ENCODE peak calls at places on chromosomes 7 and 10, in four cellular contexts. G, C, T and E are unnamed samples.

GRCh38 chr10:35937538-35937937 is 295.4 kb upstream of the FZD8 start:
- DNase-seq in T (no peak), C (no peak), G (no peak), E (no peak)

GRCh38 chr7:11130012-11130411 is 156.3 kb downstream of the PHF14 start:
- DNase-seq in T (no peak), C (no peak), G (no peak), E (no peak)

GRCh38 chr7:47653550-47654351 is 71.8 kb upstream of the TNS3 start:
- DNase-seq in G (no peak), C (peak; percentile 25), T (no peak), E (no peak)

GRCh38 chr10:124614003-124614659 is 130.0 kb downstream of the FAM53B start:
- DNase-seq in T (no peak), C (no peak), G (no peak), E (no peak)

GRCh38 chr7:158109364-158110033 is 478.1 kb downstream of the PTPRN2 start:
- DNase-seq in T (no peak), C (no peak), G (no peak), E (no peak)

GRCh38 chr10:122849900-122850605 is 4.4 kb upstream of the CUZD1 start:
- DNase-seq in C (peak; percentile 58), G (no peak), T (no peak), E (no peak)

GRCh38 chr10:112583236-112583919 is 136.4 kb downstream of the VTI1A start:
- DNase-seq in C (no peak), G (no peak), T (no peak), E (no peak)

GRCh38 chr7:23981314-23981713 is 271.3 kb downstream of the STK31 start:
- DNase-seq in G (no peak), C (no peak), T (no peak), E (no peak)

GRCh38 chr10:31381766-31382316 is 62.8 kb downstream of the ZEB1 start:
- DNase-seq in C (no peak), T (no peak), G (no peak), E (no peak)

GRCh38 chr7:116713500-116713899 is 41.5 kb downstream of the MET start:
- DNase-seq in G (no peak), T (no peak), C (no peak), E (no peak)

GRCh38 chr7:93958216-93958615 is 36.7 kb downstream of the GNG11 start:
- DNase-seq in C (no peak), G (no peak), T (no peak), E (no peak)

GRCh38 chr7:135161669-135162068 is 8.8 kb downstream of the CYREN start:
- DNase-seq in G (no peak), T (no peak), C (no peak), E (no peak)

GRCh38 chr10:75283150-75284096 is 47.7 kb upstream of the COMTD1 start:
- DNase-seq in G (peak; percentile 67), C (peak; percentile 65), T (peak; percentile 50), E (peak; percentile 45)

GRCh38 chr10:52424343-52424742 is 110.3 kb downstream of the DKK1 start:
- DNase-seq in T (no peak), C (no peak), G (no peak), E (no peak)

GRCh38 chr7:117211614-117212013 is 111.2 kb downstream of the WNT2 start:
- DNase-seq in G (no peak), C (no peak), T (no peak), E (no peak)

GRCh38 chr10:43234471-43235041 is 32.3 kb downstream of the RASGEF1A start:
- DNase-seq in G (no peak), C (peak; percentile 8), T (no peak), E (no peak)

GRCh38 chr10:110169586-110169985 is 37.8 kb upstream of the MXI1 start:
- DNase-seq in C (no peak), G (no peak), T (no peak), E (no peak)

GRCh38 chr10:110174201-110174600 is 33.2 kb upstream of the MXI1 start:
- DNase-seq in G (no peak), C (no peak), T (no peak), E (no peak)

GRCh38 chr10:110170142-110170887 is 37.1 kb upstream of the MXI1 start:
- DNase-seq in G (no peak), T (no peak), C (no peak), E (no peak)

GRCh38 chr10:110171032-110171431 is 36.4 kb upstream of the MXI1 start:
- DNase-seq in C (no peak), T (no peak), G (no peak), E (peak; percentile 46)

DNA sequence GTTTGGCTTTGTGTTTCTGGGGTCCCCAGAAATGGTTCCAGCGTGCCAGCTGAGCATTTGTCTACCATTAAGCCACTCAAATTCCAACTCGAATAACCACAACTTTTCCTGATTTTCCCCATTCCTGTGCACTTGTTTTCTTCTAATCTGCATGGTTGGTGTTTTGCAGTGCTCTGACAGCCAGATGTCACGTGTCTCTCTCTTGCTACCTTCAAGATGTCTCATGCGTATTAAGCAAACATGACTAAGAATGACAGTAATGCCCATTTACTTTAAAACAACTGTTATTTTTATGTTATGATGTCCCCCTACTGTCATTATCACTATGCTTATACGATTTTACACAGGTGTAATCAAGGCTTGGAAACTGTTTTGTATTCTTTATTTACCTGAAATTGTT is 35.2 kb upstream of the MXI1 start:
- DNase-seq in C (no peak), T (no peak), G (no peak), E (no peak)
- H3K4me1 ChIP-seq in C (peaks cover 10% of the 10 kb centered on the region), T (no peaks in the 10 kb centered on the region), G (no peaks in the 10 kb centered on the region), E (peaks cover 5% of the 10 kb centered on the region)

GRCh38 chr10:132414402-132415016 is 17.5 kb downstream of the PWWP2B start:
- DNase-seq in T (no peak), G (no peak), C (no peak), E (no peak)
- H3K4me1 ChIP-seq in T (peaks cover 41% of the 10 kb centered on the region), G (peaks cover 5% of the 10 kb centered on the region), C (peaks cover 92% of the 10 kb centered on the region), E (no peaks in the 10 kb centered on the region)

GRCh38 chr10:63416376-63416775 is 49.4 kb downstream of the JMJD1C start:
- DNase-seq in T (no peak), C (no peak), G (no peak), E (no peak)

GRCh38 chr10:63413429-63413828 is 52.3 kb downstream of the JMJD1C start:
- DNase-seq in G (no peak), T (no peak), C (no peak), E (no peak)

GRCh38 chr10:63415635-63416244 is 50.0 kb downstream of the JMJD1C start:
- DNase-seq in G (no peak), T (no peak), C (no peak), E (no peak)

GRCh38 chr10:63412304-63412703 is 53.5 kb downstream of the JMJD1C start:
- DNase-seq in T (no peak), C (no peak), G (no peak), E (no peak)

GRCh38 chr10:63414481-63415260 is 51.1 kb downstream of the JMJD1C start:
- DNase-seq in C (no peak), G (no peak), T (no peak), E (no peak)
- H3K4me1 ChIP-seq in C (peaks cover 29% of the 10 kb centered on the region), G (peaks cover 5% of the 10 kb centered on the region), T (no peaks in the 10 kb centered on the region), E (no peaks in the 10 kb centered on the region)

DNA sequence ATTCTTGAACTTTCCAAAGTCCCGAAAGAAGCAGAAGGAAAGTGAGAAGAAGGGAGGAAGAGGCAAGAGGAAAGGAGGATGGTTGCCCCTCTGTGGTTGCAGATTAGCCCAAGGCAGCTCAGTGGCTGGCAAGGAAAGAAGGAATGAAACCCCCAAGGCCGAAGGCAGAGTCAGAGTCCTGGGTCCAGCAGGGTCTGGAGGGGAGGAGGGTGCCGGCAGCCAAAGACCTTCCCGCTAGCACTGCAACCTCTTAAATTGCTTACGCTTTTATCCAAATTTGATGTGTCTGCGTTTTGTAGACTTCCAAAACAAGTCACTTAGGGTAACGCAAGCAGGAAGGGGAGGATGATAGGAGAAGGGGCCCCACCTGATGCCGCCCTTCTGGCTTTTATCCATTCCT is 7.4 kb upstream of the PFKP start:
- DNase-seq in G (no peak), C (no peak), T (no peak), E (no peak)
- H3K4me1 ChIP-seq in G (no peaks in the 10 kb centered on the region), C (no peaks in the 10 kb centered on the region), T (no peaks in the 10 kb centered on the region), E (no peaks in the 10 kb centered on the region)

GRCh38 chr7:151657173-151657572 is 137.5 kb upstream of the RHEB start:
- DNase-seq in T (no peak), G (no peak), C (no peak), E (peak; percentile 45)
- H3K4me1 ChIP-seq in T (no peaks in the 10 kb centered on the region), G (no peaks in the 10 kb centered on the region), C (no peaks in the 10 kb centered on the region), E (no peaks in the 10 kb centered on the region)

GRCh38 chr7:98354052-98354451 is 46.8 kb downstream of the BAIAP2L1 start:
- DNase-seq in C (no peak), T (no peak), G (no peak), E (no peak)
- H3K4me1 ChIP-seq in C (peaks cover 9% of the 10 kb centered on the region), T (no peaks in the 10 kb centered on the region), G (no peaks in the 10 kb centered on the region), E (no peaks in the 10 kb centered on the region)

GRCh38 chr7:155374276-155375252 is 76.9 kb downstream of the INSIG1 start:
- DNase-seq in T (no peak), G (no peak), C (no peak), E (no peak)
- H3K4me1 ChIP-seq in T (peaks cover 28% of the 10 kb centered on the region), G (no peaks in the 10 kb centered on the region), C (peaks cover 51% of the 10 kb centered on the region), E (peaks cover 4% of the 10 kb centered on the region)

DNA sequence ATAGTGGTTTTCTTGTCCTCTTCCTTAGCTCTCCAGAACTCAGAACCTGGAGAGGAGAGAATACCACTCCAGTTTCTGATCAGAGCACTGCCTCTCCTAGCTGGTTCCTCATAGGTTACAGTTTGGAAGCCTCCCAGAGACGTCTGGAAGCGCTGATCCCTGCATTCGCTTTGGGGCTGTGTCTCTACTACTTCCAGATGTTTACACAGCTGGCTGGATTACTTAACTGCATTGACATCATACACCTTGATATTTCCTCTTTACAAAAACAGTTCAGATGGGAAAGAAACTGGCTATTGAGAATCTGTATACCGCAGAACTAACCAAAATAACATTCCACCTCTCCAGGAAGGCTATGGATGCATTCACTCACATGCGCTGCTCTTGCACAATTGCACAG is 327.2 kb upstream of the ZMIZ1 start:
- DNase-seq in T (no peak), C (peak; percentile 58), G (no peak), E (no peak)
- H3K4me1 ChIP-seq in T (no peaks in the 10 kb centered on the region), C (peaks cover 73% of the 10 kb centered on the region), G (no peaks in the 10 kb centered on the region), E (peaks cover 5% of the 10 kb centered on the region)

GRCh38 chr10:26048756-26049155 is 114.7 kb downstream of the MYO3A start:
- DNase-seq in T (no peak), G (no peak), C (no peak), E (no peak)

GRCh38 chr10:26057466-26057865 is 123.4 kb downstream of the MYO3A start:
- DNase-seq in G (no peak), C (no peak), T (no peak), E (no peak)

GRCh38 chr10:26052326-26052725 is 118.3 kb downstream of the MYO3A start:
- DNase-seq in C (no peak), T (no peak), G (no peak), E (no peak)
- H3K4me1 ChIP-seq in C (no peaks in the 10 kb centered on the region), T (no peaks in the 10 kb centered on the region), G (no peaks in the 10 kb centered on the region), E (no peaks in the 10 kb centered on the region)